ENCODE peak calls at places on chromosomes 12 and 14, in seven cellular contexts. G is lung; L is CD8-positive, alpha-beta memory T cell; X is uterus; I is aorta; A is spleen; F is body of pancreas. O is an unnamed sample.
A peak's percentile ranks its signal among the peaks of the same experiment; 100 is the strongest.

GRCh38 chr14:100902295-100902694 is 1.2 kb downstream of the RTL1 start:
- DNase-seq in G (peak; percentile 20), L (no peak), X (no peak), I (no peak), A (peak; percentile 13), F (no peak), O (no peak)

GRCh38 chr14:68544150-68544892 is 248.5 kb downstream of the ZFP36L1 start:
- DNase-seq in G (peak; percentile 54), L (no peak), X (peak; percentile 97), I (peak; percentile 89), A (no peak), F (peak; percentile 87), O (no peak)

GRCh38 chr14:20998674-20999366 is at the start of gene SLC39A2:
- DNase-seq in G (peak; percentile 44), L (no peak), X (no peak), I (peak; percentile 80), A (no peak), F (peak; percentile 44), O (no peak)

GRCh38 chr14:93150227-93151206 is 34.2 kb downstream of the MOAP1 start:
- DNase-seq in G (no peak), L (no peak), X (no peak), I (no peak), A (no peak), F (peak; percentile 78), O (no peak)

GRCh38 chr14:71721791-71722190 is 210.4 kb upstream of the RGS6 start:
- DNase-seq in G (no peak), L (no peak), X (no peak), I (peak; percentile 76), A (no peak), F (no peak), O (no peak)

GRCh38 chr12:75868501-75868900 is 163.1 kb downstream of the PHLDA1 start:
- DNase-seq in G (no peak), L (no peak), X (no peak), I (no peak), A (no peak), F (no peak), O (no peak)

GRCh38 chr12:50677858-50678257 is 86.0 kb upstream of the ATF1 start:
- DNase-seq in G (no peak), L (no peak), X (no peak), I (no peak), A (no peak), F (peak; percentile 4), O (no peak)

GRCh38 chr12:101945361-101946232 is 68.2 kb downstream of the DRAM1 start:
- DNase-seq in G (no peak), L (no peak), X (no peak), I (no peak), A (no peak), F (no peak), O (no peak)

GRCh38 chr12:125164541-125164940 is 99.3 kb downstream of the AACS start:
- DNase-seq in G (no peak), L (no peak), X (no peak), I (no peak), A (no peak), F (no peak), O (no peak)

GRCh38 chr12:23561536-23561935 is 387.9 kb downstream of the SOX5 start:
- DNase-seq in G (no peak), L (no peak), X (no peak), I (no peak), A (no peak), F (no peak), O (no peak)

GRCh38 chr12:96186902-96187301 is 7.3 kb upstream of the ELK3 start:
- DNase-seq in G (no peak), L (no peak), X (no peak), I (no peak), A (no peak), F (no peak), O (no peak)

GRCh38 chr14:93936245-93936644 is 9.1 kb downstream of the FAM181A start:
- DNase-seq in G (no peak), L (no peak), X (no peak), I (no peak), A (no peak), F (no peak), O (no peak)

GRCh38 chr14:20787025-20787424 is 6.0 kb downstream of the RNASE6 start:
- DNase-seq in G (no peak), L (no peak), X (no peak), I (no peak), A (no peak), F (no peak), O (no peak)

GRCh38 chr12:7989827-7990491 is 42.6 kb upstream of the FOXJ2 start:
- DNase-seq in G (peak; percentile 74), L (peak; percentile 71), X (no peak), I (peak; percentile 83), A (peak; percentile 91), F (peak; percentile 72), O (peak; percentile 34)

GRCh38 chr12:202081-202731 is 11.8 kb downstream of the SLC6A12 start:
- DNase-seq in G (no peak), L (no peak), X (no peak), I (no peak), A (peak; percentile 69), F (no peak), O (no peak)

GRCh38 chr12:62772556-62772955 is 162.4 kb downstream of the PPM1H start:
- DNase-seq in G (no peak), L (no peak), X (no peak), I (no peak), A (no peak), F (no peak), O (no peak)

GRCh38 chr12:31965090-31965489 is 5.9 kb downstream of the RESF1 start:
- DNase-seq in G (no peak), L (peak; percentile 63), X (no peak), I (no peak), A (no peak), F (no peak), O (peak; percentile 33)

GRCh38 chr12:95253386-95253785 is 35.8 kb downstream of the VEZT start:
- DNase-seq in G (no peak), L (no peak), X (no peak), I (no peak), A (no peak), F (no peak), O (no peak)

GRCh38 chr14:54625158-54625557 is 58.2 kb downstream of the SAMD4A start:
- DNase-seq in G (no peak), L (no peak), X (no peak), I (no peak), A (no peak), F (no peak), O (no peak)

GRCh38 chr12:53199700-53200099 is 7.4 kb downstream of the ITGB7 start:
- DNase-seq in G (no peak), L (no peak), X (no peak), I (no peak), A (no peak), F (no peak), O (no peak)

GRCh38 chr12:53200107-53200457 is 7.0 kb downstream of the ITGB7 start:
- DNase-seq in G (no peak), L (no peak), X (no peak), I (peak; percentile 42), A (no peak), F (no peak), O (no peak)

GRCh38 chr12:53201170-53201541 is 5.9 kb downstream of the ITGB7 start:
- DNase-seq in G (no peak), L (no peak), X (no peak), I (no peak), A (no peak), F (no peak), O (no peak)

GRCh38 chr12:53201639-53202038 is 5.4 kb downstream of the ITGB7 start:
- DNase-seq in G (no peak), L (no peak), X (no peak), I (peak; percentile 7), A (no peak), F (no peak), O (no peak)

DNA sequence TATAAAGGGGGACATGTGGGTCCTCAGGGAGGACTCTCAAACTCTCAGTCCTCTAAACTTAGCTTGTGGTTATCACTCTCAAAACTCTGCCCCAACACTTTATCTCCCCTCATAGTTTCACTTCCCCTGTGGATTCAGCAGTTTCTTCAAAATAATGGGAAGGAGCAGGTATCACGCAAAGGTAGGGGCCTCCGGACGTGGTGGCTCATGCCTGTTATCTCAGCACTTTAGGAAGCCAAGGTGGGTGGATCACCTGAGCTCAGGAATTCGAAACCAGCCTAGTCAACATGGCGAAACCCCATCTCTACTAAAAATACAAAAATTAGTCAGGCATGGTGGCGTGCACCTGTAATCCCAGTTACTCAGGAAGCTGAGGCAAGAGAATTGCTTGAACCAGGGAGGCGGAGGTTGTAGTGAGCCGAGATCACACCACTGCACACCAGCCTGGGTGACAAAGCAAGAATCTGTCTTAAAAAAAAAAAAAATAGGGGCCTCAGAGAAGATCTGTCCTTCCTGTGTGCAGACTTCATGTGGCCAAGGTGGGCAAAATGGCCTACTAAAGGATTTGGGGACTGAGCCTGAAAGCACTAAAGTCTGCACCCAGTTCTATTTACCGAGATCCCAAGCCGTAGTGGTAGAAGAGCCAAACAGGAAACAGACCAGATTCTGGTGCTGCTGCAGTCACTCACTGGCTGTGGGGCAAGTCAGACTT is 6.4 kb downstream of the ITGB7 start:
- DNase-seq in G (no peak), L (no peak), X (no peak), I (peak; percentile 24), A (no peak), F (no peak), O (no peak)
- H3K4me1 ChIP-seq in G (peaks cover 12% of the 10 kb centered on the region), L (peaks cover 90% of the 10 kb centered on the region), X (peaks cover 6% of the 10 kb centered on the region), I (no peaks in the 10 kb centered on the region), A (peaks cover 94% of the 10 kb centered on the region), F (peaks cover 13% of the 10 kb centered on the region), O (peaks cover 59% of the 10 kb centered on the region)

DNA sequence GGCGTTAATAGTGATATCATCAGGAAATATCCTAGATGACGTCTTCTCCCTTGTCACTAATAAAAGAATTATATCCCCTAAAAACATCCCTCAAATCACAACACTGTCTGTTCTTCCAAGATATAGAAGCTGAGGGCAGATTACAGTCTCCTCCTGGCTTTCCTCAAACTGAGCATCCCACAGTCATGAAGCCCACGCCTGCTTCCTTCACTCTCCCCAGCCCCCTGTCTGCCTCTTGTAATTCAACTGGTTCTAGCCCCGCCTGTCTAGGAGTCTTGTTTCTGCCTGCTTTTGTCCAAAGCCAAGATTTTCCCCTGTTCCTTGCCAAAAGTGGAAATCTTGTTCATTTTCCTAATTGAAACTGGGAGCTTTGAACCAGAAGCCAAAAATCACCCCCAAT is 36.0 kb upstream of the PWP1 start:
- DNase-seq in G (no peak), L (no peak), X (peak; percentile 36), I (no peak), A (no peak), F (no peak), O (no peak)
- H3K36me3 ChIP-seq in G (no peaks in the 10 kb centered on the region), L (no peaks in the 10 kb centered on the region), X (no peaks in the 10 kb centered on the region), I (no peaks in the 10 kb centered on the region), A (no peaks in the 10 kb centered on the region), F (no peaks in the 10 kb centered on the region), O (no peaks in the 10 kb centered on the region)

DNA sequence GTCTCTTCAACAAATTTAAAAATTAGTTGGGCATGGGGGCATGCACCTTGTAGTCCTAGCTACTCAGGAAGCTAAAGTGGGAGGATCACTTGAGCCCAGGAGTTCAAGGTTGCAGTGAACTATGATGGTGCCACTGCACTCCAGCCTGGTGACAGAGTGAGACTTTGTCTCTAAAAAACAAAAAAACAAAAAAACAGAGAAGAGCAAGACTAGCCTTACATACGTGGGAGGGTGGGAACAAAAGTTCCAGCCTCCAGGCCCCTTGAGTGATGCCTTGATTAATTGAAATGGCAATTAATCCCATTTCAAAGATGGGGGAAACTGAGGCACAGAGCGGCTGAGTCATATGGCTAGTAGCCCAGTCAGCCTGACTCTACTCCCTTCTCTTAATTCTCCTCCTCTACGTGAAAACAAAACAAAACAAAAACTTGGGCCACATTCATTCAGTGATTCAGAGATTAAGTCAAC is 3.3 kb upstream of the FAM222A start:
- DNase-seq in G (no peak), L (no peak), X (no peak), I (no peak), A (no peak), F (no peak), O (no peak)
- H3K27ac ChIP-seq in G (no peak overlapping the region), L (no peak overlapping the region), X (no peak overlapping the region), I (no peak overlapping the region), A (no peak overlapping the region), F (peak overlapping the region; percentile 15), O (no peak overlapping the region)

GRCh38 chr12:47272412-47273190 is 192.8 kb upstream of the AMIGO2 start:
- DNase-seq in G (no peak), L (no peak), X (no peak), I (no peak), A (no peak), F (no peak), O (no peak)
- H3K4me1 ChIP-seq in G (no peaks in the 10 kb centered on the region), L (peaks cover 75% of the 10 kb centered on the region), X (no peaks in the 10 kb centered on the region), I (peaks cover 3% of the 10 kb centered on the region), A (peaks cover 73% of the 10 kb centered on the region), F (peaks cover 14% of the 10 kb centered on the region), O (peaks cover 23% of the 10 kb centered on the region)

O was measured in effector memory CD4-positive, alpha-beta T cell.